ENCODE peak calls at places on chromosomes 1 and 21, in eight cellular contexts. One of them, this sample, is unnamed.

GRCh38 chr1:206941766-206942418 is 4.4 kb downstream of the PIGR start:
- DNase-seq in IMR-90: no peak
- DNase-seq in AG10803: no peak
- DNase-seq in left lung: no peak
- DNase-seq in nephron progenitor cell: no peak
- DNase-seq in HFF-Myc: no peak
- DNase-seq in WTC11: no peak
- DNase-seq in AG04450: no peak
- DNase-seq in this sample: no peak

GRCh38 chr1:22557341-22557950 is 5.8 kb upstream of the EPHA8 start:
- DNase-seq in IMR-90: no peak
- DNase-seq in AG10803: peak
- DNase-seq in left lung: no peak
- DNase-seq in nephron progenitor cell: no peak
- DNase-seq in HFF-Myc: peak
- DNase-seq in WTC11: no peak
- DNase-seq in AG04450: no peak
- DNase-seq in this sample: no peak

GRCh38 chr21:16993416-16994044 is 519.3 kb upstream of the CXADR start:
- DNase-seq in IMR-90: peak
- DNase-seq in AG10803: no peak
- DNase-seq in left lung: no peak
- DNase-seq in nephron progenitor cell: no peak
- DNase-seq in HFF-Myc: no peak
- DNase-seq in WTC11: no peak
- DNase-seq in AG04450: no peak
- DNase-seq in this sample: no peak

GRCh38 chr1:902023-902422 is 21.7 kb upstream of the SAMD11 start:
- DNase-seq in IMR-90: no peak
- DNase-seq in AG10803: no peak
- DNase-seq in left lung: peak
- DNase-seq in nephron progenitor cell: no peak
- DNase-seq in HFF-Myc: no peak
- DNase-seq in WTC11: no peak
- DNase-seq in AG04450: no peak
- DNase-seq in this sample: no peak

GRCh38 chr21:25578070-25578961 is 29.0 kb downstream of the MRPL39 start:
- DNase-seq in IMR-90: peak
- DNase-seq in AG10803: no peak
- DNase-seq in left lung: no peak
- DNase-seq in nephron progenitor cell: no peak
- DNase-seq in HFF-Myc: peak
- DNase-seq in WTC11: no peak
- DNase-seq in AG04450: peak
- DNase-seq in this sample: no peak

GRCh38 chr1:185896863-185897262 is 162.7 kb downstream of the HMCN1 start:
- DNase-seq in IMR-90: peak
- DNase-seq in AG10803: peak
- DNase-seq in left lung: no peak
- DNase-seq in nephron progenitor cell: no peak
- DNase-seq in HFF-Myc: no peak
- DNase-seq in WTC11: no peak
- DNase-seq in AG04450: no peak
- DNase-seq in this sample: no peak

GRCh38 chr1:231557898-231558710 is 29.6 kb downstream of the TSNAX start:
- DNase-seq in IMR-90: peak
- DNase-seq in AG10803: peak
- DNase-seq in left lung: no peak
- DNase-seq in nephron progenitor cell: no peak
- DNase-seq in HFF-Myc: no peak
- DNase-seq in WTC11: no peak
- DNase-seq in AG04450: no peak
- DNase-seq in this sample: no peak

GRCh38 chr21:24023402-24023801 is 1583.9 kb downstream of the MRPL39 start:
- DNase-seq in IMR-90: peak
- DNase-seq in AG10803: no peak
- DNase-seq in left lung: no peak
- DNase-seq in nephron progenitor cell: no peak
- DNase-seq in HFF-Myc: no peak
- DNase-seq in WTC11: no peak
- DNase-seq in AG04450: no peak
- DNase-seq in this sample: no peak

GRCh38 chr1:27521336-27522147 is 31.6 kb upstream of the WASF2 start:
- DNase-seq in IMR-90: no peak
- DNase-seq in AG10803: no peak
- DNase-seq in left lung: no peak
- DNase-seq in nephron progenitor cell: no peak
- DNase-seq in HFF-Myc: no peak
- DNase-seq in WTC11: no peak
- DNase-seq in AG04450: no peak
- DNase-seq in this sample: no peak

GRCh38 chr1:56387071-56387747 is 192.2 kb downstream of the PLPP3 start:
- DNase-seq in IMR-90: no peak
- DNase-seq in AG10803: peak
- DNase-seq in left lung: no peak
- DNase-seq in nephron progenitor cell: no peak
- DNase-seq in HFF-Myc: no peak
- DNase-seq in WTC11: no peak
- DNase-seq in AG04450: no peak
- DNase-seq in this sample: no peak

GRCh38 chr21:25913488-25913887 is 178.7 kb downstream of the GABPA start:
- DNase-seq in IMR-90: no peak
- DNase-seq in AG10803: no peak
- DNase-seq in left lung: no peak
- DNase-seq in nephron progenitor cell: no peak
- DNase-seq in HFF-Myc: no peak
- DNase-seq in WTC11: no peak
- DNase-seq in AG04450: no peak
- DNase-seq in this sample: no peak

GRCh38 chr1:206866062-206866461 is 639 bp downstream of the IL20 start:
- DNase-seq in IMR-90: peak
- DNase-seq in AG10803: peak
- DNase-seq in left lung: no peak
- DNase-seq in nephron progenitor cell: no peak
- DNase-seq in HFF-Myc: no peak
- DNase-seq in WTC11: no peak
- DNase-seq in AG04450: no peak
- DNase-seq in this sample: no peak

GRCh38 chr1:8474369-8474768 is 156.5 kb downstream of the SLC45A1 start:
- DNase-seq in IMR-90: no peak
- DNase-seq in AG10803: no peak
- DNase-seq in left lung: no peak
- DNase-seq in nephron progenitor cell: no peak
- DNase-seq in HFF-Myc: no peak
- DNase-seq in WTC11: no peak
- DNase-seq in AG04450: no peak
- DNase-seq in this sample: no peak

GRCh38 chr1:8476021-8476420 is 158.1 kb downstream of the SLC45A1 start:
- DNase-seq in IMR-90: no peak
- DNase-seq in AG10803: peak
- DNase-seq in left lung: no peak
- DNase-seq in nephron progenitor cell: no peak
- DNase-seq in HFF-Myc: no peak
- DNase-seq in WTC11: no peak
- DNase-seq in AG04450: no peak
- DNase-seq in this sample: no peak

GRCh38 chr1:8477199-8477982 is 159.5 kb downstream of the SLC45A1 start:
- DNase-seq in IMR-90: peak
- DNase-seq in AG10803: peak
- DNase-seq in left lung: no peak
- DNase-seq in nephron progenitor cell: no peak
- DNase-seq in HFF-Myc: no peak
- DNase-seq in WTC11: no peak
- DNase-seq in AG04450: no peak
- DNase-seq in this sample: no peak

GRCh38 chr1:8478566-8478965 is 160.7 kb downstream of the SLC45A1 start:
- DNase-seq in IMR-90: no peak
- DNase-seq in AG10803: no peak
- DNase-seq in left lung: no peak
- DNase-seq in nephron progenitor cell: no peak
- DNase-seq in HFF-Myc: no peak
- DNase-seq in WTC11: no peak
- DNase-seq in AG04450: no peak
- DNase-seq in this sample: no peak

GRCh38 chr1:8477983-8478362 is 160.1 kb downstream of the SLC45A1 start:
- DNase-seq in IMR-90: no peak
- DNase-seq in AG10803: peak
- DNase-seq in left lung: no peak
- DNase-seq in nephron progenitor cell: no peak
- DNase-seq in HFF-Myc: no peak
- DNase-seq in WTC11: no peak
- DNase-seq in AG04450: no peak
- DNase-seq in this sample: no peak
- TF ChIP-seq CTCF in IMR-90: no peak
- TF ChIP-seq CTCF in AG10803: no peak
- TF ChIP-seq CTCF in left lung: no peak
- TF ChIP-seq CTCF in nephron progenitor cell: no peak
- TF ChIP-seq CTCF in HFF-Myc: no peak
- TF ChIP-seq CTCF in WTC11: no peak
- TF ChIP-seq CTCF in AG04450: no peak
- TF ChIP-seq CTCF in this sample: no peak

GRCh38 chr1:171739646-171740045 is 2.2 kb downstream of the VAMP4 start:
- DNase-seq in IMR-90: peak
- DNase-seq in AG10803: peak
- DNase-seq in left lung: no peak
- DNase-seq in nephron progenitor cell: no peak
- DNase-seq in HFF-Myc: no peak
- DNase-seq in WTC11: no peak
- DNase-seq in AG04450: no peak
- DNase-seq in this sample: no peak

GRCh38 chr1:171741872-171742576 is at the start of gene VAMP4:
- DNase-seq in IMR-90: peak
- DNase-seq in AG10803: peak
- DNase-seq in left lung: peak
- DNase-seq in nephron progenitor cell: peak
- DNase-seq in HFF-Myc: no peak
- DNase-seq in WTC11: peak
- DNase-seq in AG04450: no peak
- DNase-seq in this sample: peak

GRCh38 chr1:171742577-171742922 is 685 bp upstream of the VAMP4 start:
- DNase-seq in IMR-90: peak
- DNase-seq in AG10803: peak
- DNase-seq in left lung: peak
- DNase-seq in nephron progenitor cell: peak
- DNase-seq in HFF-Myc: no peak
- DNase-seq in WTC11: peak
- DNase-seq in AG04450: no peak
- DNase-seq in this sample: peak

GRCh38 chr1:171740356-171740863 is 1.5 kb downstream of the VAMP4 start:
- DNase-seq in IMR-90: peak
- DNase-seq in AG10803: peak
- DNase-seq in left lung: no peak
- DNase-seq in nephron progenitor cell: no peak
- DNase-seq in HFF-Myc: no peak
- DNase-seq in WTC11: no peak
- DNase-seq in AG04450: no peak
- DNase-seq in this sample: no peak

GRCh38 chr1:171740987-171741871 is 636 bp downstream of the VAMP4 start:
- DNase-seq in IMR-90: peak
- DNase-seq in AG10803: peak
- DNase-seq in left lung: peak
- DNase-seq in nephron progenitor cell: peak
- DNase-seq in HFF-Myc: no peak
- DNase-seq in WTC11: no peak
- DNase-seq in AG04450: no peak
- DNase-seq in this sample: no peak
- TF ChIP-seq CTCF in IMR-90: no peak
- TF ChIP-seq CTCF in AG10803: peak
- TF ChIP-seq CTCF in left lung: peak
- TF ChIP-seq CTCF in nephron progenitor cell: no peak
- TF ChIP-seq CTCF in HFF-Myc: peak
- TF ChIP-seq CTCF in WTC11: no peak
- TF ChIP-seq CTCF in AG04450: peak
- TF ChIP-seq CTCF in this sample: no peak

DNA sequence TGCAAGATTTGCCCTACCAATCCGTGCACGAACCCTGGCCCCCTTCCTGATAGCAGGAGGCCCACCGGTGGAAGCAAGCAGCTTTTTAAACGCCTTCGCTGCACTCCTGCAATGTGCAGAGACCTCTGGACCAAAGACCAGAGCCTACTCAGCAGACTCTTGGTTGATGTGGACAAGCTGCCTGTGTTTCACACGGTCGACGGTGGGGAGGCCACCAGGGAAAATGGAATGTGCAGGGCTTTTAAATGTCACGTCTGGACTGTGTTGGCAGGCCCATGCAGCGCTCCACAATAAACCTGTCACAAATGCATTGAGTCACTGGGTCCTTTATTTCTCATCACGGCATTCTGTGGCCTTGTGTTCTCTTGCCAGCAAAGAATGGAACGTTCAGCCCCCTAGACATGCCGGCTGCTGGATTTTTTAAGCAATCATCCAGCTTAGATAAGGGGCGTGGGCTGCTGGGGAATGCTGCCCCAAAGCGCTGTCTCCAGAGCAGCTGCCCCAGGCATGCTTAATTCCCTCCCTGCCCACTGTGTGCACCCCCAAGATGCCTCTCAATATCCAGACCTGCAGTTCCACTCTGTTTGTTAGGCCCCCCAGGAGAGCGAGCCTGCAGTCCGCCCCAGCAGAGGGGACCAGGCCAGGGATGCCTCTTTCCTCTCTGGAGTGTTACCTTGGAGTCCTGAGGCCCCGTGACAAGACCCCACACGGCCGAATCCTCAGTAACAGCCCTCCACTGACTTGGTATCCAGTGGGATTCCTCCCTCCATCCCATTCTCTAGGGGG is 71.3 kb downstream of the ATP5PO start:
- DNase-seq in IMR-90: no peak
- DNase-seq in AG10803: peak
- DNase-seq in left lung: no peak
- DNase-seq in nephron progenitor cell: no peak
- DNase-seq in HFF-Myc: peak
- DNase-seq in WTC11: no peak
- DNase-seq in AG04450: no peak
- DNase-seq in this sample: peak
- TF ChIP-seq CTCF in IMR-90: no peak
- TF ChIP-seq CTCF in AG10803: no peak
- TF ChIP-seq CTCF in left lung: no peak
- TF ChIP-seq CTCF in nephron progenitor cell: no peak
- TF ChIP-seq CTCF in HFF-Myc: no peak
- TF ChIP-seq CTCF in WTC11: no peak
- TF ChIP-seq CTCF in AG04450: no peak
- TF ChIP-seq CTCF in this sample: no peak

GRCh38 chr1:67414574-67414973 is 15.6 kb downstream of the SERBP1 start:
- DNase-seq in IMR-90: no peak
- DNase-seq in AG10803: no peak
- DNase-seq in left lung: no peak
- DNase-seq in nephron progenitor cell: no peak
- DNase-seq in HFF-Myc: no peak
- DNase-seq in WTC11: no peak
- DNase-seq in AG04450: no peak
- DNase-seq in this sample: no peak

GRCh38 chr1:67420835-67421492 is 9.2 kb downstream of the SERBP1 start:
- DNase-seq in IMR-90: no peak
- DNase-seq in AG10803: no peak
- DNase-seq in left lung: no peak
- DNase-seq in nephron progenitor cell: no peak
- DNase-seq in HFF-Myc: no peak
- DNase-seq in WTC11: no peak
- DNase-seq in AG04450: no peak
- DNase-seq in this sample: no peak

GRCh38 chr1:67415041-67415440 is 15.2 kb downstream of the SERBP1 start:
- DNase-seq in IMR-90: no peak
- DNase-seq in AG10803: no peak
- DNase-seq in left lung: no peak
- DNase-seq in nephron progenitor cell: no peak
- DNase-seq in HFF-Myc: no peak
- DNase-seq in WTC11: no peak
- DNase-seq in AG04450: no peak
- DNase-seq in this sample: no peak

GRCh38 chr1:67418839-67419586 is 11.2 kb downstream of the SERBP1 start:
- DNase-seq in IMR-90: no peak
- DNase-seq in AG10803: no peak
- DNase-seq in left lung: no peak
- DNase-seq in nephron progenitor cell: no peak
- DNase-seq in HFF-Myc: no peak
- DNase-seq in WTC11: no peak
- DNase-seq in AG04450: no peak
- DNase-seq in this sample: no peak
- TF ChIP-seq CTCF in IMR-90: no peak
- TF ChIP-seq CTCF in AG10803: no peak
- TF ChIP-seq CTCF in left lung: no peak
- TF ChIP-seq CTCF in nephron progenitor cell: no peak
- TF ChIP-seq CTCF in HFF-Myc: no peak
- TF ChIP-seq CTCF in WTC11: no peak
- TF ChIP-seq CTCF in AG04450: no peak
- TF ChIP-seq CTCF in this sample: no peak